ENCODE peak calls at places on chromosomes 6 and 20, in five cellular contexts. R, S, I, Q and V are unnamed samples. For H3K9me3, the result is how much of the 10 kb centered on the place peaks cover.

GRCh38 chr6:46219661-46220060 is 48.9 kb upstream of the ENPP5 start:
- DNase-seq in R (no peak), I (no peak), S (no peak), Q (no peak), V (no peak)

GRCh38 chr20:47220161-47220582 is 136.3 kb downstream of the ZMYND8 start:
- DNase-seq in Q (no peak), I (peak), S (no peak), R (peak), V (no peak)

GRCh38 chr6:74579794-74580193 is 626.1 kb downstream of the COL12A1 start:
- DNase-seq in S (no peak), R (no peak), I (no peak), Q (no peak), V (no peak)

GRCh38 chr6:85394853-85395538 is 54.9 kb upstream of the NT5E start:
- DNase-seq in Q (no peak), S (no peak), R (no peak), I (no peak), V (no peak)

GRCh38 chr6:38796850-38797249 is 81.7 kb downstream of the DNAH8 start:
- DNase-seq in R (no peak), Q (no peak), S (no peak), I (no peak), V (no peak)

GRCh38 chr20:1830240-1830639 is 65.0 kb upstream of the SIRPA start:
- DNase-seq in S (peak), I (peak), R (peak), Q (no peak), V (no peak)

GRCh38 chr6:41022294-41022693 is 16.7 kb downstream of the UNC5CL start:
- DNase-seq in Q (no peak), I (no peak), R (no peak), S (no peak), V (no peak)

GRCh38 chr6:33577106-33577535 is 3.0 kb downstream of the BAK1 start:
- DNase-seq in I (peak), R (peak), Q (no peak), S (peak), V (no peak)

GRCh38 chr20:23417861-23418260 is 3.4 kb downstream of the NAPB start:
- DNase-seq in Q (no peak), S (no peak), I (no peak), R (no peak), V (no peak)

GRCh38 chr6:155994071-155994470 is 538.4 kb upstream of the NOX3 start:
- DNase-seq in S (no peak), R (no peak), I (no peak), Q (no peak), V (no peak)

GRCh38 chr20:1893721-1894470 is 1.3 kb upstream of the SIRPA start:
- DNase-seq in S (peak), Q (no peak), I (peak), R (no peak), V (no peak)

GRCh38 chr6:108501559-108501958 is 59.2 kb upstream of the FOXO3 start:
- DNase-seq in R (no peak), S (no peak), I (no peak), Q (no peak), V (no peak)

GRCh38 chr6:31058128-31058894 is 48.0 kb downstream of the MUC22 start:
- DNase-seq in S (no peak), Q (no peak), I (no peak), R (no peak), V (no peak)

GRCh38 chr6:136228811-136229210 is 21.3 kb downstream of the MTFR2 start:
- DNase-seq in Q (no peak), S (no peak), R (no peak), I (no peak), V (no peak)

GRCh38 chr20:5796369-5797040 is 46.3 kb downstream of the SHLD1 start:
- DNase-seq in R (no peak), I (no peak), Q (no peak), S (no peak), V (no peak)

GRCh38 chr6:37643851-37644672 is 53.6 kb downstream of the MDGA1 start:
- DNase-seq in R (no peak), S (no peak), I (no peak), Q (no peak), V (no peak)

GRCh38 chr20:1178623-1179022 is 6.2 kb downstream of the TMEM74B start:
- DNase-seq in R (no peak), Q (no peak), S (no peak), I (no peak), V (no peak)

GRCh38 chr20:17935186-17935585 is 33.4 kb downstream of the SNX5 start:
- DNase-seq in R (no peak), I (no peak), S (no peak), Q (no peak), V (no peak)

GRCh38 chr6:39073471-39074355 is 25.1 kb downstream of the GLP1R start:
- DNase-seq in S (no peak), R (no peak), Q (no peak), I (peak), V (no peak)

GRCh38 chr6:36914227-36914794 is 28.6 kb downstream of the C6orf89 start:
- DNase-seq in I (peak), Q (peak), S (no peak), R (no peak), V (no peak)

GRCh38 chr6:86502522-86502921 is 434.8 kb upstream of the HTR1E start:
- DNase-seq in Q (no peak), R (no peak), I (no peak), S (no peak), V (no peak)

GRCh38 chr20:11716239-11716944 is 201.3 kb upstream of the BTBD3 start:
- DNase-seq in R (no peak), Q (peak), I (no peak), S (no peak), V (no peak)

GRCh38 chr6:47733879-47734558 is 35.6 kb downstream of the ADGRF4 start:
- DNase-seq in S (no peak), I (no peak), R (no peak), Q (no peak), V (no peak)

GRCh38 chr6:163897669-163898068 is 483.2 kb downstream of the QKI start:
- DNase-seq in Q (no peak), I (no peak), R (no peak), S (no peak), V (no peak)

GRCh38 chr6:71420693-71421328 is 132.2 kb downstream of the OGFRL1 start:
- DNase-seq in R (peak), I (peak), Q (peak), S (peak), V (no peak)

GRCh38 chr6:137892271-137892708 is 25.2 kb downstream of the TNFAIP3 start:
- DNase-seq in I (no peak), R (no peak), Q (no peak), S (no peak), V (no peak)

GRCh38 chr6:4108561-4109093 is 26.7 kb downstream of the ECI2 start:
- DNase-seq in I (no peak), Q (no peak), R (no peak), S (no peak), V (no peak)

GRCh38 chr20:47349365-47350180 is 6.9 kb downstream of the ZMYND8 start:
- DNase-seq in S (no peak), Q (no peak), I (no peak), R (no peak), V (no peak)

GRCh38 chr6:2766767-2767314 is 1.6 kb downstream of the WRNIP1 start:
- DNase-seq in I (no peak), S (no peak), R (no peak), Q (no peak), V (no peak)
- H3K27ac ChIP-seq in I (no peak), S (peak), R (peak), Q (no peak), V (peak)

GRCh38 chr20:56285496-56285895 is 37.0 kb downstream of the MC3R start:
- DNase-seq in R (no peak), Q (no peak), I (peak), S (no peak), V (no peak)
- H3K9me3 ChIP-seq in R (under half), Q (half or more), I (under half), S (under half), V (under half)

GRCh38 chr20:51140671-51141070 is 117.8 kb upstream of the KCNG1 start:
- DNase-seq in I (no peak), S (no peak), R (no peak), Q (no peak), V (peak)

GRCh38 chr20:51144476-51144875 is 121.6 kb upstream of the KCNG1 start:
- DNase-seq in Q (no peak), R (no peak), I (no peak), S (no peak), V (peak)

GRCh38 chr20:51142448-51142847 is 119.5 kb upstream of the KCNG1 start:
- DNase-seq in S (no peak), I (no peak), Q (no peak), R (no peak), V (no peak)

GRCh38 chr20:51138576-51138975 is 115.7 kb upstream of the KCNG1 start:
- DNase-seq in S (no peak), Q (no peak), R (no peak), I (no peak), V (peak)

DNA sequence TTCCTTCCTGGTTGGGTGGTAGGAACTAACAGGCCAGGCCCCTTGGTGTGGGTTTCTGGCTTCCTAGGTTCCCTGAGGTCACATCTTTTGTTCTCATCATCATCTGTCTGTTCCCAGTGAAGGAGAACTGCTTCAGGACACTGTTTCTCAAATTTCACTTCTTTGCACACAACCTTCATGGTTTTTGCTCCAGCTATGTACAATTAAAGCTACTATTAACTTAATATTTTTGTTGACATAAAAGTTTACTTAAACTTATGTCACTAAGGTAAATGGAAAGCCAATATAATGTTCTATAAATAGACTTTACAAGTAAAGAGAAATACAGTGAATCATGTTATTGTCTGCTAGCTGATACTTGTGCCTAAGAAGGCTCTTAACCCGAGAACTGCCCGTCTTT is 120.7 kb upstream of the KCNG1 start:
- DNase-seq in S (no peak), R (no peak), I (no peak), Q (no peak), V (peak)
- H3K27ac ChIP-seq in S (no peak), R (no peak), I (no peak), Q (no peak), V (no peak)

GRCh38 chr20:58743929-58744534 is 51.4 kb downstream of the NPEPL1 start:
- DNase-seq in Q (no peak), S (no peak), I (no peak), R (no peak), V (no peak)

GRCh38 chr20:58743076-58743566 is 50.5 kb downstream of the NPEPL1 start:
- DNase-seq in Q (no peak), R (no peak), I (no peak), S (peak), V (no peak)

GRCh38 chr20:58747400-58747672 is 54.7 kb downstream of the NPEPL1 start:
- DNase-seq in Q (no peak), R (no peak), I (no peak), S (no peak), V (peak)

GRCh38 chr20:58746551-58747399 is 54.2 kb downstream of the NPEPL1 start:
- DNase-seq in Q (no peak), S (peak), R (no peak), I (no peak), V (no peak)

GRCh38 chr20:58745391-58745790 is 52.8 kb downstream of the NPEPL1 start:
- DNase-seq in S (peak), Q (no peak), R (no peak), I (no peak), V (no peak)
- H3K9me3 ChIP-seq in S (under half), Q (under half), R (under half), I (under half), V (under half)

GRCh38 chr20:58416057-58416456 is 27.0 kb downstream of the VAPB start:
- DNase-seq in R (no peak), S (no peak), I (no peak), Q (no peak), V (no peak)
- H3K27ac ChIP-seq in R (no peak), S (no peak), I (no peak), Q (no peak), V (no peak)

DNA sequence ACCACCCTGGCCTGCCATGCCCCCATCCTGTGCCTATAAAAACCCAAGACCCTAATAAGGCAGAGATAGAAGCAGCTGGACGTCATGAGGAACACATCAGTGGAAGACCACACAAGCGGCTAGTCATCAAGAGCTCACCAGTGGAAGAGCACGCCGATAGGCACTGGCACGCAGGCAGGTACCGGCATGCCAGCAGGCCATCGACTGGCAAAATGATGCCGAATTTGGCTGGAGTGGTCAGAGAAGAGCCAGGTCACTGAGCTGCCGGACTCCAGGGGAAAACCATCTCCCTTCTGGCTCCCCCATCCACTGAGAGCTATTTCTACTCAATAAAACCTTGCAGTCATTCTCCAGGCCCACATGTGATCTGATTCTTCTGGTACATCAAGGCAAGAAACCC is 227.6 kb upstream of the EXOC2 start:
- DNase-seq in S (no peak), R (no peak), I (no peak), Q (no peak), V (peak)
- H3K9me3 ChIP-seq in S (under half), R (under half), I (under half), Q (under half), V (under half)

DNA sequence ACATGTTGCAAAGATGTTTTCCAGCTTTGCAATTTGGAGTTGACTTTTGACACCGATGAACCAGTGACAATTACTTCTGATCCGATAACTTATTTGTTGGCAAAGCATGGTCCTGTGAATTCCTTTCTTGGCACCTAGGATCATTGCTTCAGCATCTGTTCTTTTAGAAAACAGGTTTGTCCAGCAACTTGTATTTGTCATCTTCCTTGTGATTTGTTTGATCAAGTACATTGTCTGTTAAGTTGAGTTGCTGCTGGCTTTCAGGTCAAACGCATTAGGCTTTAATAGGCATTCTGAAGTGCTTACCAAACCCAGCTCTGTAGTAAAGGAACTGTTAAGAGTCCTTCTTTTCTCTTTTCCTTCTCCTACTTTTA is 192.4 kb upstream of the ZNF217 start:
- DNase-seq in S (no peak), Q (no peak), R (no peak), I (no peak), V (no peak)
- H3K27ac ChIP-seq in S (no peak), Q (no peak), R (no peak), I (no peak), V (peak)

GRCh38 chr6:67541591-67541990 is 1093.5 kb upstream of the ADGRB3 start:
- DNase-seq in R (no peak), S (no peak), I (no peak), Q (no peak), V (no peak)
- H3K9me3 ChIP-seq in R (under half), S (under half), I (under half), Q (under half), V (under half)

GRCh38 chr20:51750770-51751388 is 17.3 kb downstream of the ATP9A start:
- DNase-seq in Q (no peak), I (no peak), S (no peak), R (no peak), V (no peak)
- H3K27ac ChIP-seq in Q (no peak), I (no peak), S (no peak), R (no peak), V (peak)

GRCh38 chr6:64294034-64294433 is 658.4 kb downstream of the PHF3 start:
- DNase-seq in S (no peak), R (no peak), I (no peak), Q (no peak), V (no peak)

GRCh38 chr6:64293298-64293697 is 657.7 kb downstream of the PHF3 start:
- DNase-seq in S (no peak), R (no peak), I (no peak), Q (no peak), V (no peak)

GRCh38 chr6:64301307-64302236 is 666.0 kb downstream of the PHF3 start:
- DNase-seq in Q (no peak), S (no peak), R (no peak), I (no peak), V (no peak)

DNA sequence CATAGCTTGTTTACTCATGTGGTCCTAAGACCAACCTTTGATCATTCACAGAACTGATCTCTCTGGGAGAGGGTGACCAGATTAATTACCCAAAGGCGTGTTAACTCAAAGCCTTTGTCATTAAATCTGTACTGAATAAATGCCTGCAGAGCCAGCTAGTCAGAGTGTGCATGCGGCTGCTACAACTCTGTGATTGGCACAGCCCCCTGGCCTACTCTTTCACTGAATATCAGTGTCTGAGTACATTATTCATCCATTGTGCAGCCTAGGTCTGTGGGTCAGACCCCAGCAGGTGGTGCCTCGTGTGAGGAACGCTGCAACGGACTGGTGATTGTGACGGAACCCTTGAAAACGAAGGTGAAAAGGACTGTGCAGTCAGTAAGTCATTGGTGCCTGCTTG is 663.6 kb downstream of the PHF3 start:
- DNase-seq in I (no peak), Q (no peak), R (no peak), S (no peak), V (no peak)
- H3K9me3 ChIP-seq in I (under half), Q (under half), R (under half), S (under half), V (under half)